ENCODE peak calls at places on chromosomes 16 and 17, in eight cellular contexts. One of them, this sample, is unnamed.

GRCh38 chr17:57987582-57988300 is at the start of gene VEZF1:
- DNase-seq in testis: peak
- DNase-seq in vagina: no peak
- DNase-seq in endothelial cell of umbilical vein: peak
- DNase-seq in tibial nerve: peak
- DNase-seq in HepG2: peak
- DNase-seq in gastrocnemius medialis: peak
- DNase-seq in uterus: peak
- DNase-seq in this sample: peak

GRCh38 chr17:82551779-82552457 is 32.4 kb downstream of the FOXK2 start:
- DNase-seq in tibial nerve: peak
- DNase-seq in vagina: no peak
- DNase-seq in uterus: peak
- DNase-seq in testis: peak
- DNase-seq in HepG2: peak
- DNase-seq in gastrocnemius medialis: peak
- DNase-seq in endothelial cell of umbilical vein: peak
- DNase-seq in this sample: peak

GRCh38 chr17:40325156-40326013 is 16.4 kb downstream of the RARA start:
- DNase-seq in tibial nerve: no peak
- DNase-seq in testis: no peak
- DNase-seq in uterus: no peak
- DNase-seq in HepG2: no peak
- DNase-seq in gastrocnemius medialis: no peak
- DNase-seq in endothelial cell of umbilical vein: no peak
- DNase-seq in vagina: no peak
- DNase-seq in this sample: no peak

GRCh38 chr16:85188822-85189672 is 76.8 kb upstream of the CIBAR2 start:
- DNase-seq in gastrocnemius medialis: no peak
- DNase-seq in HepG2: no peak
- DNase-seq in tibial nerve: no peak
- DNase-seq in vagina: no peak
- DNase-seq in testis: no peak
- DNase-seq in uterus: no peak
- DNase-seq in endothelial cell of umbilical vein: peak
- DNase-seq in this sample: no peak

GRCh38 chr17:58315281-58315711 is 13.3 kb downstream of the TSPOAP1 start:
- DNase-seq in uterus: no peak
- DNase-seq in endothelial cell of umbilical vein: no peak
- DNase-seq in tibial nerve: no peak
- DNase-seq in vagina: no peak
- DNase-seq in gastrocnemius medialis: no peak
- DNase-seq in testis: no peak
- DNase-seq in HepG2: no peak
- DNase-seq in this sample: no peak

GRCh38 chr17:50934672-50935200 is 68.6 kb upstream of the TOB1 start:
- DNase-seq in tibial nerve: no peak
- DNase-seq in endothelial cell of umbilical vein: no peak
- DNase-seq in gastrocnemius medialis: peak
- DNase-seq in vagina: no peak
- DNase-seq in uterus: no peak
- DNase-seq in HepG2: no peak
- DNase-seq in testis: no peak
- DNase-seq in this sample: no peak

GRCh38 chr16:1426734-1427451 is 4.0 kb upstream of the PERCC1 start:
- DNase-seq in tibial nerve: no peak
- DNase-seq in uterus: no peak
- DNase-seq in testis: peak
- DNase-seq in HepG2: no peak
- DNase-seq in vagina: no peak
- DNase-seq in gastrocnemius medialis: no peak
- DNase-seq in endothelial cell of umbilical vein: no peak
- DNase-seq in this sample: no peak

GRCh38 chr17:269616-270514 is 82.7 kb downstream of the RPH3AL start:
- DNase-seq in testis: peak
- DNase-seq in gastrocnemius medialis: no peak
- DNase-seq in endothelial cell of umbilical vein: no peak
- DNase-seq in vagina: no peak
- DNase-seq in uterus: peak
- DNase-seq in HepG2: no peak
- DNase-seq in tibial nerve: no peak
- DNase-seq in this sample: no peak

GRCh38 chr16:25030420-25031131 is 15.4 kb upstream of the ARHGAP17 start:
- DNase-seq in testis: no peak
- DNase-seq in uterus: no peak
- DNase-seq in gastrocnemius medialis: no peak
- DNase-seq in tibial nerve: no peak
- DNase-seq in vagina: no peak
- DNase-seq in HepG2: no peak
- DNase-seq in endothelial cell of umbilical vein: no peak
- DNase-seq in this sample: no peak

DNA sequence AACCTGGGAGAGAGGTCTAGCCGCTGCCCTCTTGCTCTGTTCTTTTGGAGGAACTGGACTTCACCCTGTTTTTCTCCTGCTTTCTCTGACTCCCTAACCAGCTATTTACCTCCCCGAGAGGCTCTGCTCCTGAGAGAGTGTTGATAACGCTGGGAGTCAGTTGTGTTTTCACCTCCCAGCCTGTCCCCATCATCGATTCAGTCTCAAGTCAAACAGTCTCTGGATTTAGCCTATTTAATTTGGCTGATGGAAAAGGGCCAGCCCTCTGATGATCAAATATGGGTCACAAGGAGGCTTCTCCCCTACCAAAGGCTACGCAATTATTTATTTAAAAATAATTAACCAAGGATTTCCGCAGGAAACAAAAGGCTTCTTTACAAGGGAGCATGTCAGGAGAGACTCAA is 31.8 kb downstream of the HNF1B start:
- DNase-seq in uterus: no peak
- DNase-seq in endothelial cell of umbilical vein: no peak
- DNase-seq in gastrocnemius medialis: no peak
- DNase-seq in vagina: no peak
- DNase-seq in HepG2: peak
- DNase-seq in tibial nerve: no peak
- DNase-seq in testis: no peak
- DNase-seq in this sample: no peak
- TF ChIP-seq POLR2A in uterus: no peak
- TF ChIP-seq POLR2A in endothelial cell of umbilical vein: no peak
- TF ChIP-seq POLR2A in gastrocnemius medialis: no peak
- TF ChIP-seq POLR2A in vagina: no peak
- TF ChIP-seq POLR2A in HepG2: no peak
- TF ChIP-seq POLR2A in tibial nerve: no peak
- TF ChIP-seq POLR2A in testis: no peak
- TF ChIP-seq POLR2A in this sample: no peak

GRCh38 chr17:80259642-80260535 is 763 bp upstream of the RNF213 start:
- DNase-seq in gastrocnemius medialis: peak
- DNase-seq in HepG2: peak
- DNase-seq in testis: peak
- DNase-seq in endothelial cell of umbilical vein: peak
- DNase-seq in tibial nerve: peak
- DNase-seq in uterus: peak
- DNase-seq in vagina: no peak
- DNase-seq in this sample: no peak
- TF ChIP-seq POLR2A in gastrocnemius medialis: peak
- TF ChIP-seq POLR2A in HepG2: no peak
- TF ChIP-seq POLR2A in testis: no peak
- TF ChIP-seq POLR2A in endothelial cell of umbilical vein: peak
- TF ChIP-seq POLR2A in tibial nerve: no peak
- TF ChIP-seq POLR2A in uterus: peak
- TF ChIP-seq POLR2A in vagina: no peak
- TF ChIP-seq POLR2A in this sample: peak

DNA sequence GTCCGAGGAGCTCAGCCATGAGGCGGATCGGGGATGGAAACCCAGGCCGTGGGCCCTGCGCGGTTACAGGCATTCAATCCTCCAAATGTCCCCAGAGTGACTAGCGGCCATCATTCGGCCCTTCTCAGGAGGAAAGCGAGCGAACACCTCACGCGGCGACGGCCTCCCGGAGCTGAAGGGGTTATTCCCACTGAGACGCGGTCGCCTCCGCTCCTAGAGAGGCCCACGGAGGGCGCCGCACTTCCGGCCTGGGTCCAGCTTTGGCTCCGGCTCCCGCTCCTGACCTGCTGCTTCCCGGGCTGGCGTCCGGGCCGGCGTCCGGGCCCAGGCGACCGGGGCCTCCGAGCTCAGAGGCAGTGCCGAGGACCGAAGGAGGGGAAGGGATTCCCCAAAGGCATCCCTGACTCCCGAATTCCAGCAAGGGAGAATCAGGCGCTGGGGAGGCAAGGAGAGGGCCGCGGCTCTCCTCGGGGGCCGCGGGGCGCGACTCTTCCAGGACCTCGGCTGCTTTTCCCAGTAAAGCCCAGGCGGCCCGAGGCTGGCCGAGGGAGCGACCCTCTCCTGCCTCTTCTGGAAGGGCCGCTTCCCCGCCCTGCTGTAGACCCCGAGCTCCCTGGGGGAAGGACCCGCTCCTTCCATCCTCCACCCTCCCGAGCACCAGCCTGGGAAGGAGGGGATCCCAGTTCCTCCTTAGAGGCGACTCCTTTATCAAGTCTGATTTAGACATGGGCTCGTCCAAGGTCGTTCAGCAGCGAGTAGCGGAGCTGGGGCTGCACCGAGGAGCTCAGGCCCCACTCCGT is 18.6 kb upstream of the ZNF629 start:
- DNase-seq in gastrocnemius medialis: peak
- DNase-seq in testis: peak
- DNase-seq in endothelial cell of umbilical vein: peak
- DNase-seq in vagina: no peak
- DNase-seq in tibial nerve: peak
- DNase-seq in HepG2: peak
- DNase-seq in uterus: peak
- DNase-seq in this sample: peak
- TF ChIP-seq POLR2A in gastrocnemius medialis: peak
- TF ChIP-seq POLR2A in testis: peak
- TF ChIP-seq POLR2A in endothelial cell of umbilical vein: peak
- TF ChIP-seq POLR2A in vagina: no peak
- TF ChIP-seq POLR2A in tibial nerve: peak
- TF ChIP-seq POLR2A in HepG2: peak
- TF ChIP-seq POLR2A in uterus: peak
- TF ChIP-seq POLR2A in this sample: peak

GRCh38 chr17:49677134-49677932 is 564 bp downstream of the SPOP start:
- DNase-seq in HepG2: peak
- DNase-seq in tibial nerve: peak
- DNase-seq in testis: peak
- DNase-seq in vagina: no peak
- DNase-seq in gastrocnemius medialis: peak
- DNase-seq in endothelial cell of umbilical vein: peak
- DNase-seq in uterus: peak
- DNase-seq in this sample: peak
- TF ChIP-seq POLR2A in HepG2: peak
- TF ChIP-seq POLR2A in tibial nerve: no peak
- TF ChIP-seq POLR2A in testis: no peak
- TF ChIP-seq POLR2A in vagina: no peak
- TF ChIP-seq POLR2A in gastrocnemius medialis: peak
- TF ChIP-seq POLR2A in endothelial cell of umbilical vein: peak
- TF ChIP-seq POLR2A in uterus: peak
- TF ChIP-seq POLR2A in this sample: peak

GRCh38 chr17:28571255-28572122 is at the start of gene PIGS:
- DNase-seq in gastrocnemius medialis: peak
- DNase-seq in HepG2: peak
- DNase-seq in endothelial cell of umbilical vein: peak
- DNase-seq in testis: peak
- DNase-seq in uterus: peak
- DNase-seq in tibial nerve: peak
- DNase-seq in vagina: no peak
- DNase-seq in this sample: peak
- TF ChIP-seq POLR2A in gastrocnemius medialis: peak
- TF ChIP-seq POLR2A in HepG2: peak
- TF ChIP-seq POLR2A in endothelial cell of umbilical vein: peak
- TF ChIP-seq POLR2A in testis: peak
- TF ChIP-seq POLR2A in uterus: peak
- TF ChIP-seq POLR2A in tibial nerve: peak
- TF ChIP-seq POLR2A in vagina: peak
- TF ChIP-seq POLR2A in this sample: peak

DNA sequence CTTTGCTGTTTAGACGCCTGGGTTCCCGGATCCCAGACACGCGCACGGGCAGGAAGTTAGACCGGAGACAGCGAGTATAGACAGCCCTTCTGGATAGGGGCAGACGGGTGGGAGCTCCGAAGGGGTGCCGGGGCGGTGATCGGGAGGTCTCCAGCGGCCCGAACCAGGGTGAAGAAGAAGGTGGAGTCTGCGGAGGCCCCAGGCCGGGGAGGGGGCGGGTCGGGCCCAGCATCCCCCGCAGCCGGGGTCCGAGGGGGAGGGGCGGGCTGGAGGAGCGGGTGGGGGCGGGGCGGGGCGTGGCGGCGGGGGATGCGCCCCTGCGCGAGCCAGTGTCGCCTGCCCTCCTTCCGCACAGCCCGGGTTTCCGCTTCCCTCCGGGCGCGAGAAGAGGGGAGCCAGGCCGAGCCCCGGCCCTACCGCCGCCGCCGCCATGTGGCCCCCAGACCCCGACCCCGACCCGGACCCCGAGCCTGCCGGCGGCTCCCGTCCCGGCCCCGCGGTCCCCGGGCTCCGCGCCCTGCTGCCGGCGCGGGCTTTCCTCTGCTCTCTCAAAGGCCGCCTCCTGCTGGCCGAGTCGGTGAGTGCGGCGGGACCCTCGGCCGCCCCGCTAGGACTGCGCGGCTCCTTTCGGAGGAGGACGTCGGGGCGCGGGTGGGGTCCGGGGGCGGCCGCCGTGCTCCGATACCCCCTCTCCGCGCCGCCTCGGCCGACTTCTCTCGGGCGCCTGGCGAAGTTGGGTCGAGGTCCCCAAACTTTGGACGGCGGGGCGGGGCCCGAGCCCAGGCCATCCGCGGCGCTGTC is at the start of gene CMTM3:
- DNase-seq in HepG2: peak
- DNase-seq in testis: peak
- DNase-seq in endothelial cell of umbilical vein: peak
- DNase-seq in gastrocnemius medialis: no peak
- DNase-seq in vagina: no peak
- DNase-seq in uterus: peak
- DNase-seq in tibial nerve: peak
- DNase-seq in this sample: no peak
- TF ChIP-seq POLR2A in HepG2: no peak
- TF ChIP-seq POLR2A in testis: no peak
- TF ChIP-seq POLR2A in endothelial cell of umbilical vein: peak
- TF ChIP-seq POLR2A in gastrocnemius medialis: no peak
- TF ChIP-seq POLR2A in vagina: no peak
- TF ChIP-seq POLR2A in uterus: peak
- TF ChIP-seq POLR2A in tibial nerve: peak
- TF ChIP-seq POLR2A in this sample: no peak

GRCh38 chr17:34199932-34200534 is 55.1 kb upstream of the CCL2 start:
- DNase-seq in tibial nerve: peak
- DNase-seq in gastrocnemius medialis: peak
- DNase-seq in HepG2: peak
- DNase-seq in vagina: no peak
- DNase-seq in endothelial cell of umbilical vein: peak
- DNase-seq in uterus: peak
- DNase-seq in testis: peak
- DNase-seq in this sample: peak
- TF ChIP-seq POLR2A in tibial nerve: no peak
- TF ChIP-seq POLR2A in gastrocnemius medialis: no peak
- TF ChIP-seq POLR2A in HepG2: no peak
- TF ChIP-seq POLR2A in vagina: no peak
- TF ChIP-seq POLR2A in endothelial cell of umbilical vein: no peak
- TF ChIP-seq POLR2A in uterus: no peak
- TF ChIP-seq POLR2A in testis: no peak
- TF ChIP-seq POLR2A in this sample: no peak